ENCODE peak calls at places on chromosomes 11 and 22, in ten cellular contexts. One of them, this sample, is unnamed. For H3K36me3, the result is how much of the 10 kb centered on the place peaks cover.

GRCh38 chr11:120061761-120062560 is 76.0 kb downstream of the TRIM29 start:
- DNase-seq in GM23338: peak
- DNase-seq in HCT116: no peak
- DNase-seq in thoracic aorta: no peak
- DNase-seq in sigmoid colon: no peak
- DNase-seq in bronchial epithelial cell: no peak
- DNase-seq in CD8-positive, alpha-beta memory T cell: peak
- DNase-seq in brain microvascular endothelial cell: no peak
- DNase-seq in GM23248: peak
- DNase-seq in esophagus squamous epithelium: no peak
- DNase-seq in this sample: no peak

GRCh38 chr11:9748361-9748970 is 84.6 kb downstream of the SWAP70 start:
- DNase-seq in GM23338: peak
- DNase-seq in HCT116: peak
- DNase-seq in thoracic aorta: no peak
- DNase-seq in sigmoid colon: peak
- DNase-seq in bronchial epithelial cell: peak
- DNase-seq in CD8-positive, alpha-beta memory T cell: peak
- DNase-seq in brain microvascular endothelial cell: peak
- DNase-seq in GM23248: peak
- DNase-seq in esophagus squamous epithelium: no peak
- DNase-seq in this sample: peak

GRCh38 chr11:90774727-90775572 is 552.1 kb upstream of the CHORDC1 start:
- DNase-seq in GM23338: peak
- DNase-seq in HCT116: no peak
- DNase-seq in thoracic aorta: no peak
- DNase-seq in sigmoid colon: no peak
- DNase-seq in bronchial epithelial cell: no peak
- DNase-seq in CD8-positive, alpha-beta memory T cell: no peak
- DNase-seq in brain microvascular endothelial cell: no peak
- DNase-seq in GM23248: no peak
- DNase-seq in esophagus squamous epithelium: no peak
- DNase-seq in this sample: no peak

GRCh38 chr11:68373810-68374501 is 61.6 kb downstream of the LRP5 start:
- DNase-seq in GM23338: no peak
- DNase-seq in HCT116: no peak
- DNase-seq in thoracic aorta: no peak
- DNase-seq in sigmoid colon: no peak
- DNase-seq in bronchial epithelial cell: no peak
- DNase-seq in CD8-positive, alpha-beta memory T cell: no peak
- DNase-seq in brain microvascular endothelial cell: no peak
- DNase-seq in GM23248: peak
- DNase-seq in esophagus squamous epithelium: no peak
- DNase-seq in this sample: no peak

GRCh38 chr11:125950696-125951645 is 5.1 kb downstream of the VSIG10L2 start:
- DNase-seq in GM23338: no peak
- DNase-seq in HCT116: no peak
- DNase-seq in thoracic aorta: no peak
- DNase-seq in sigmoid colon: peak
- DNase-seq in bronchial epithelial cell: no peak
- DNase-seq in CD8-positive, alpha-beta memory T cell: no peak
- DNase-seq in brain microvascular endothelial cell: no peak
- DNase-seq in GM23248: peak
- DNase-seq in esophagus squamous epithelium: no peak
- DNase-seq in this sample: no peak

GRCh38 chr11:62556102-62556871 is 9.7 kb upstream of the AHNAK start:
- DNase-seq in GM23338: peak
- DNase-seq in HCT116: peak
- DNase-seq in thoracic aorta: peak
- DNase-seq in sigmoid colon: peak
- DNase-seq in bronchial epithelial cell: peak
- DNase-seq in CD8-positive, alpha-beta memory T cell: peak
- DNase-seq in brain microvascular endothelial cell: peak
- DNase-seq in GM23248: peak
- DNase-seq in esophagus squamous epithelium: peak
- DNase-seq in this sample: peak

GRCh38 chr11:6695377-6695776 is 12.2 kb upstream of the MRPL17 start:
- DNase-seq in GM23338: no peak
- DNase-seq in HCT116: no peak
- DNase-seq in thoracic aorta: no peak
- DNase-seq in sigmoid colon: no peak
- DNase-seq in bronchial epithelial cell: no peak
- DNase-seq in CD8-positive, alpha-beta memory T cell: no peak
- DNase-seq in brain microvascular endothelial cell: peak
- DNase-seq in GM23248: peak
- DNase-seq in esophagus squamous epithelium: no peak
- DNase-seq in this sample: no peak

GRCh38 chr11:91946397-91947090 is 278.1 kb upstream of the FAT3 start:
- DNase-seq in GM23338: no peak
- DNase-seq in HCT116: no peak
- DNase-seq in thoracic aorta: no peak
- DNase-seq in sigmoid colon: no peak
- DNase-seq in bronchial epithelial cell: no peak
- DNase-seq in CD8-positive, alpha-beta memory T cell: no peak
- DNase-seq in brain microvascular endothelial cell: peak
- DNase-seq in GM23248: no peak
- DNase-seq in esophagus squamous epithelium: no peak
- DNase-seq in this sample: no peak

GRCh38 chr11:133164986-133165385 is 367.3 kb downstream of the OPCML start:
- DNase-seq in GM23338: no peak
- DNase-seq in HCT116: no peak
- DNase-seq in thoracic aorta: no peak
- DNase-seq in sigmoid colon: no peak
- DNase-seq in bronchial epithelial cell: no peak
- DNase-seq in CD8-positive, alpha-beta memory T cell: no peak
- DNase-seq in brain microvascular endothelial cell: no peak
- DNase-seq in GM23248: no peak
- DNase-seq in esophagus squamous epithelium: no peak
- DNase-seq in this sample: no peak

GRCh38 chr22:39282642-39283311 is 36.6 kb downstream of the RPL3 start:
- DNase-seq in GM23338: no peak
- DNase-seq in HCT116: no peak
- DNase-seq in thoracic aorta: no peak
- DNase-seq in sigmoid colon: no peak
- DNase-seq in bronchial epithelial cell: peak
- DNase-seq in CD8-positive, alpha-beta memory T cell: no peak
- DNase-seq in brain microvascular endothelial cell: no peak
- DNase-seq in GM23248: no peak
- DNase-seq in esophagus squamous epithelium: no peak
- DNase-seq in this sample: no peak

GRCh38 chr11:47946682-47947575 is 33.4 kb upstream of the PTPRJ start:
- DNase-seq in GM23338: peak
- DNase-seq in HCT116: peak
- DNase-seq in thoracic aorta: peak
- DNase-seq in sigmoid colon: peak
- DNase-seq in bronchial epithelial cell: peak
- DNase-seq in CD8-positive, alpha-beta memory T cell: no peak
- DNase-seq in brain microvascular endothelial cell: peak
- DNase-seq in GM23248: peak
- DNase-seq in esophagus squamous epithelium: no peak
- DNase-seq in this sample: peak

GRCh38 chr22:40022536-40023225 is 27.9 kb downstream of the FAM83F start:
- DNase-seq in GM23338: no peak
- DNase-seq in HCT116: no peak
- DNase-seq in thoracic aorta: no peak
- DNase-seq in sigmoid colon: no peak
- DNase-seq in bronchial epithelial cell: peak
- DNase-seq in CD8-positive, alpha-beta memory T cell: peak
- DNase-seq in brain microvascular endothelial cell: no peak
- DNase-seq in GM23248: peak
- DNase-seq in esophagus squamous epithelium: no peak
- DNase-seq in this sample: no peak

GRCh38 chr11:68806931-68807844 is 34.5 kb downstream of the CPT1A start:
- DNase-seq in GM23338: no peak
- DNase-seq in HCT116: no peak
- DNase-seq in thoracic aorta: no peak
- DNase-seq in sigmoid colon: no peak
- DNase-seq in bronchial epithelial cell: peak
- DNase-seq in CD8-positive, alpha-beta memory T cell: no peak
- DNase-seq in brain microvascular endothelial cell: peak
- DNase-seq in GM23248: peak
- DNase-seq in esophagus squamous epithelium: no peak
- DNase-seq in this sample: no peak

GRCh38 chr22:27113211-27114030 is 456.0 kb downstream of the MIAT start:
- DNase-seq in GM23338: no peak
- DNase-seq in HCT116: peak
- DNase-seq in thoracic aorta: peak
- DNase-seq in sigmoid colon: peak
- DNase-seq in bronchial epithelial cell: peak
- DNase-seq in CD8-positive, alpha-beta memory T cell: no peak
- DNase-seq in brain microvascular endothelial cell: peak
- DNase-seq in GM23248: peak
- DNase-seq in esophagus squamous epithelium: no peak
- DNase-seq in this sample: no peak

GRCh38 chr11:61281581-61282250 is 13.4 kb downstream of the VWCE start:
- DNase-seq in GM23338: peak
- DNase-seq in HCT116: peak
- DNase-seq in thoracic aorta: no peak
- DNase-seq in sigmoid colon: peak
- DNase-seq in bronchial epithelial cell: peak
- DNase-seq in CD8-positive, alpha-beta memory T cell: no peak
- DNase-seq in brain microvascular endothelial cell: no peak
- DNase-seq in GM23248: peak
- DNase-seq in esophagus squamous epithelium: no peak
- DNase-seq in this sample: no peak

GRCh38 chr11:126139541-126140091 is 71.8 kb downstream of the RPUSD4 start:
- DNase-seq in GM23338: peak
- DNase-seq in HCT116: no peak
- DNase-seq in thoracic aorta: no peak
- DNase-seq in sigmoid colon: peak
- DNase-seq in bronchial epithelial cell: no peak
- DNase-seq in CD8-positive, alpha-beta memory T cell: no peak
- DNase-seq in brain microvascular endothelial cell: no peak
- DNase-seq in GM23248: peak
- DNase-seq in esophagus squamous epithelium: no peak
- DNase-seq in this sample: no peak

GRCh38 chr11:84894666-84895065 is 732.5 kb downstream of the DLG2 start:
- DNase-seq in GM23338: peak
- DNase-seq in HCT116: no peak
- DNase-seq in thoracic aorta: no peak
- DNase-seq in sigmoid colon: no peak
- DNase-seq in bronchial epithelial cell: no peak
- DNase-seq in CD8-positive, alpha-beta memory T cell: no peak
- DNase-seq in brain microvascular endothelial cell: no peak
- DNase-seq in GM23248: no peak
- DNase-seq in esophagus squamous epithelium: no peak
- DNase-seq in this sample: no peak

DNA sequence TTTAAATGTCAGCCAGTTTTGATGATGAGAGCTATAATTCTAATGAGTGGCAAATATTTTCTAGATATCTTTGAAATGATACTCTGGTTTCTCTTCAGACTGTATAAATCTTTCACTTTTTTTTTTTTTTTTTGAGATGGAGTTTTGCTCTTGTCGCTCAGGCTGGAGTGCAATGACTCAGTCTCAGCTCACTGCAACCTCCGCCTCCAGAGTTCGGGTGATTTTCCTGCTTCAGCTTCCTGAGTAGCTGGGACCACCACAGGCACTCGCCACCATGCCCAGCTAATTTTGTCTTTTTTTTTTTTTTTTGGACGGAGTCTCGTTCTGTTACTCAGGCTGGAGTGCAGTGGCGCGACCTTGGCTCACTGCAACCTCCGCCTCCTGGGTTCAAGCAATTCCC is 113.6 kb downstream of the TEAD1 start:
- DNase-seq in GM23338: no peak
- DNase-seq in HCT116: no peak
- DNase-seq in thoracic aorta: no peak
- DNase-seq in sigmoid colon: no peak
- DNase-seq in bronchial epithelial cell: peak
- DNase-seq in CD8-positive, alpha-beta memory T cell: no peak
- DNase-seq in brain microvascular endothelial cell: peak
- DNase-seq in GM23248: peak
- DNase-seq in esophagus squamous epithelium: no peak
- DNase-seq in this sample: no peak
- H3K4me3 ChIP-seq in GM23338: no peak
- H3K4me3 ChIP-seq in HCT116: peak
- H3K4me3 ChIP-seq in thoracic aorta: no peak
- H3K4me3 ChIP-seq in sigmoid colon: no peak
- H3K4me3 ChIP-seq in bronchial epithelial cell: no peak
- H3K4me3 ChIP-seq in CD8-positive, alpha-beta memory T cell: no peak
- H3K4me3 ChIP-seq in brain microvascular endothelial cell: peak
- H3K4me3 ChIP-seq in GM23248: peak
- H3K4me3 ChIP-seq in esophagus squamous epithelium: no peak
- H3K4me3 ChIP-seq in this sample: no peak

DNA sequence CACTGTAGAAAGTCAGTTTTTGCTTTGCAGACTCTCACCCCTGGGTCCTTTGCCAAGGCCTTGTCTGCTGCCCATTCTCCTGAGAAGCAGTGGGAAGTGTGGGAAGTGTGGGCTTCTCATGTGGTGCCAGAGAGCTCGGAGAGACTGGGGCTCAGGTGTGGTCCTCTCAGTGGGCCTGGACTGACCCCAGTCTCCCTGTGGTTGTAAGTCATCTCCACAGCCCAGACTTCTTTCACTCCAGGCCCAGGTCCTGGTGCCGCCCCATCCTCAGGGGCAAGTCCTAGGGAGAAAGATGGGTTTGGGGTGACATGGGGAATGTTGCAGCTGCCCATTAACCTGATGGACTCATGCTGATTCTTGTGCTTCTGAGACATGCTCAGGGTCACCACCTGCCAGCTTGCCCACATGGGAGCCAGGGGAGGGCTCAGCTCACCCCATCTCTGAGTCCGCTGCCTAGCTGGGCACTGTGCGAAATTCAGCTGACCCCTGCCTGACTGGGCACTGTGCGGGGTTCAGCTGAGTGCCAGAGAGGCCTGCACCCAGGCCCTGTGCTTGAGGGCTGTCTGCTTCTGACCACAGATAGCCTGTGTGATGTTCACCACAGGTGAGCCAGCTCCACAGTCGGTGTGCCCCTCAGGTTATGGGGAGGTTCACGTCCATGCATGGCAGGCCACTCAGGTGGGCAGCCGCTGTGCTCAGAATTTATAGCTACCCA is 84.7 kb upstream of the SUSD2 start:
- DNase-seq in GM23338: no peak
- DNase-seq in HCT116: no peak
- DNase-seq in thoracic aorta: no peak
- DNase-seq in sigmoid colon: peak
- DNase-seq in bronchial epithelial cell: no peak
- DNase-seq in CD8-positive, alpha-beta memory T cell: no peak
- DNase-seq in brain microvascular endothelial cell: no peak
- DNase-seq in GM23248: no peak
- DNase-seq in esophagus squamous epithelium: no peak
- DNase-seq in this sample: no peak
- H3K36me3 ChIP-seq in GM23338: under half
- H3K36me3 ChIP-seq in HCT116: under half
- H3K36me3 ChIP-seq in thoracic aorta: under half
- H3K36me3 ChIP-seq in sigmoid colon: under half
- H3K36me3 ChIP-seq in bronchial epithelial cell: under half
- H3K36me3 ChIP-seq in CD8-positive, alpha-beta memory T cell: under half
- H3K36me3 ChIP-seq in brain microvascular endothelial cell: under half
- H3K36me3 ChIP-seq in GM23248: under half
- H3K36me3 ChIP-seq in esophagus squamous epithelium: under half
- H3K36me3 ChIP-seq in this sample: half or more

GRCh38 chr11:124302756-124303155 is 11.0 kb downstream of the OR8D1 start:
- DNase-seq in GM23338: peak
- DNase-seq in HCT116: no peak
- DNase-seq in thoracic aorta: no peak
- DNase-seq in sigmoid colon: no peak
- DNase-seq in bronchial epithelial cell: no peak
- DNase-seq in CD8-positive, alpha-beta memory T cell: no peak
- DNase-seq in brain microvascular endothelial cell: no peak
- DNase-seq in GM23248: peak
- DNase-seq in esophagus squamous epithelium: no peak
- DNase-seq in this sample: no peak
- H3K4me3 ChIP-seq in GM23338: no peak
- H3K4me3 ChIP-seq in HCT116: no peak
- H3K4me3 ChIP-seq in thoracic aorta: no peak
- H3K4me3 ChIP-seq in sigmoid colon: no peak
- H3K4me3 ChIP-seq in bronchial epithelial cell: no peak
- H3K4me3 ChIP-seq in CD8-positive, alpha-beta memory T cell: no peak
- H3K4me3 ChIP-seq in brain microvascular endothelial cell: no peak
- H3K4me3 ChIP-seq in GM23248: no peak
- H3K4me3 ChIP-seq in esophagus squamous epithelium: no peak
- H3K4me3 ChIP-seq in this sample: no peak

GRCh38 chr22:22896601-22897000 is 9.0 kb downstream of the IGLL5 start:
- DNase-seq in GM23338: no peak
- DNase-seq in HCT116: no peak
- DNase-seq in thoracic aorta: no peak
- DNase-seq in sigmoid colon: peak
- DNase-seq in bronchial epithelial cell: no peak
- DNase-seq in CD8-positive, alpha-beta memory T cell: no peak
- DNase-seq in brain microvascular endothelial cell: no peak
- DNase-seq in GM23248: no peak
- DNase-seq in esophagus squamous epithelium: no peak
- DNase-seq in this sample: no peak
- H3K36me3 ChIP-seq in GM23338: under half
- H3K36me3 ChIP-seq in HCT116: under half
- H3K36me3 ChIP-seq in thoracic aorta: under half
- H3K36me3 ChIP-seq in sigmoid colon: under half
- H3K36me3 ChIP-seq in bronchial epithelial cell: under half
- H3K36me3 ChIP-seq in CD8-positive, alpha-beta memory T cell: under half
- H3K36me3 ChIP-seq in brain microvascular endothelial cell: under half
- H3K36me3 ChIP-seq in GM23248: under half
- H3K36me3 ChIP-seq in esophagus squamous epithelium: under half
- H3K36me3 ChIP-seq in this sample: under half

This sample was measured in lower lobe of right lung.